ENCODE peak calls at places on chromosomes 6 and 20, in four cellular contexts. C is HepG2, N is Panc1, H is HCT116. O is an unnamed sample.

GRCh38 chr20:51386586-51386985 is 155.9 kb downstream of the NFATC2 start:
- DNase-seq in C (no peak), N (no peak), H (no peak), O (no peak)

GRCh38 chr6:118485601-118486550 is 62.2 kb upstream of the PLN start:
- DNase-seq in C (no peak), N (no peak), H (no peak), O (no peak)

GRCh38 chr20:43138061-43138860 is 51.4 kb downstream of the PTPRT start:
- DNase-seq in C (peak; percentile 21), N (no peak), H (no peak), O (no peak)

GRCh38 chr6:107690864-107691661 is 133.1 kb downstream of the SCML4 start:
- DNase-seq in C (no peak), N (no peak), H (no peak), O (no peak)

GRCh38 chr20:9838035-9838377 is 870 bp downstream of the PAK5 start:
- DNase-seq in C (no peak), N (no peak), H (no peak), O (no peak)

GRCh38 chr6:139539852-139540251 is 165.4 kb upstream of the CITED2 start:
- DNase-seq in C (peak; percentile 52), N (peak; percentile 85), H (peak; percentile 68), O (no peak)

GRCh38 chr6:121912905-121913304 is 477.5 kb downstream of the GJA1 start:
- DNase-seq in C (no peak), N (no peak), H (no peak), O (no peak)

GRCh38 chr6:149963212-149963461 is 606 bp upstream of the ULBP1 start:
- DNase-seq in C (no peak), N (peak; percentile 10), H (peak; percentile 66), O (peak; percentile 65)

GRCh38 chr20:3071266-3071609 is 182 bp upstream of the OXT start:
- DNase-seq in C (no peak), N (no peak), H (no peak), O (no peak)

GRCh38 chr6:131116755-131117360 is 18.4 kb upstream of the AKAP7 start:
- DNase-seq in C (peak; percentile 68), N (peak; percentile 28), H (peak; percentile 41), O (peak; percentile 39)

GRCh38 chr20:24149175-24149574 is 160.6 kb upstream of the GGTLC1 start:
- DNase-seq in C (no peak), N (no peak), H (no peak), O (no peak)

GRCh38 chr6:79180082-79180481 is 54.4 kb downstream of the HMGN3 start:
- DNase-seq in C (no peak), N (no peak), H (no peak), O (no peak)

GRCh38 chr6:163688971-163689370 is 274.5 kb downstream of the QKI start:
- DNase-seq in C (no peak), N (no peak), H (no peak), O (no peak)

GRCh38 chr6:154805288-154805911 is 72.2 kb downstream of the SCAF8 start:
- DNase-seq in C (peak; percentile 43), N (no peak), H (peak; percentile 31), O (peak; percentile 28)

GRCh38 chr6:132813173-132813856 is 1.1 kb upstream of the RPS12 start:
- DNase-seq in C (peak; percentile 57), N (no peak), H (no peak), O (peak; percentile 37)

GRCh38 chr20:54107600-54108393 is 37.4 kb upstream of the BCAS1 start:
- DNase-seq in C (peak; percentile 99), N (no peak), H (no peak), O (no peak)

GRCh38 chr6:89335164-89335563 is 17.4 kb downstream of the UBE2J1 start:
- DNase-seq in C (no peak), N (no peak), H (no peak), O (no peak)

GRCh38 chr6:40906759-40907158 is 132.3 kb downstream of the UNC5CL start:
- DNase-seq in C (no peak), N (peak; percentile 59), H (no peak), O (no peak)

GRCh38 chr20:11266571-11266970 is 592.8 kb upstream of the JAG1 start:
- DNase-seq in C (no peak), N (peak; percentile 22), H (no peak), O (no peak)

GRCh38 chr6:159979136-159979874 is 10.4 kb downstream of the IGF2R start:
- DNase-seq in C (peak; percentile 82), N (no peak), H (no peak), O (no peak)

GRCh38 chr20:56442381-56443365 is 25.8 kb upstream of the RTF2 start:
- DNase-seq in C (no peak), N (no peak), H (no peak), O (no peak)

GRCh38 chr20:47642118-47642517 is 140.4 kb downstream of the NCOA3 start:
- DNase-seq in C (no peak), N (no peak), H (no peak), O (no peak)
- TF ChIP-seq TCF7L2 in C (no peak), N (no peak), H (no peak), O (no peak)

GRCh38 chr6:43452896-43453295 is 2.5 kb downstream of the DLK2 start:
- DNase-seq in C (no peak), N (no peak), H (no peak), O (no peak)

GRCh38 chr6:43456737-43457126 is 1.4 kb upstream of the DLK2 start:
- DNase-seq in C (no peak), N (no peak), H (no peak), O (no peak)

GRCh38 chr6:43453831-43454230 is 1.5 kb downstream of the DLK2 start:
- DNase-seq in C (no peak), N (no peak), H (no peak), O (no peak)

GRCh38 chr6:43455034-43455747 is at the start of gene DLK2:
- DNase-seq in C (no peak), N (no peak), H (no peak), O (peak; percentile 88)

DNA sequence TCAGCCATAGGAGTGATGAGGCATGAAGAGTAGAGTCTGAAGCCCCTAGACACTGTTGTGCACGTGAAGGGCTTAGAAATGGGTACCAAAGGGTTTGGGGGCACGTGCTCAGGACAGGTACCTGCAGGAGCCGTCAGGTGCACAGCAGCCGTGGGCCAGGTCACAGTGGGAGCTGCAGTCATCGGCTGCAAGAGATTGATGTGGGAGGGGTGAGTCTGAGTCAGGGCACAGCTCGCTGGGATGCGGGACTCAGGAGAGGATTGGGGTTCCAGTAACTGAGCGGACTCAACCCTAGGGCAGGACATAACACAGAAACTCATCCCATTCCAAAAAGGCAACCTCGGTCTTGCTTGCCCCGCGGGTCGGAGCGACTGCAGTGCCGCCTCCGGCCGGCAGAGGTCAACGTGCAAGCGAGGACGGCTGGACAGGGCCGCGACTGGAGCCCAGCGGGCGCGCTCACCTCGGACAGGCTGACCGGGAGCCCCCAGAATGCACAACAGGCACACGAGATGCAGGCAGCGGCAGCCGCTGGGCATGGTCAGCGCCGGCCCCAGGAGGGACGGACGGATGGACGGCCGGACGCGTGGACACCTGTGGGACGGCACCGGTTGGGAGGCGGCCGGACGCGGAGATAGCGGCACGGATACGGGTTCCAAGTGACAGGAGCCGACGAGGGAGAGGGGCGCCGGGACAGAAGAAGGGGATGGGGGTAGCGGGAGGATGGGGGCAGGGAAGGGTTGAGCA is 886 bp downstream of the DLK2 start:
- DNase-seq in C (peak; percentile 67), N (no peak), H (peak; percentile 60), O (peak; percentile 90)
- TF ChIP-seq TCF7L2 in C (no peak), N (no peak), H (no peak), O (no peak)

GRCh38 chr6:34773906-34774305 is 16.6 kb downstream of the SNRPC start:
- DNase-seq in C (no peak), N (no peak), H (no peak), O (no peak)
- TF ChIP-seq TCF7L2 in C (no peak), N (no peak), H (no peak), O (no peak)

GRCh38 chr6:11392778-11393507 is 144.6 kb upstream of the TMEM170B start:
- DNase-seq in C (peak; percentile 100), N (no peak), H (no peak), O (no peak)
- TF ChIP-seq TCF7L2 in C (peak; percentile 93), N (no peak), H (peak; percentile 42), O (no peak)

GRCh38 chr6:54706844-54707243 is 139.7 kb upstream of the FAM83B start:
- DNase-seq in C (no peak), N (no peak), H (no peak), O (no peak)

GRCh38 chr6:54715990-54716389 is 130.6 kb upstream of the FAM83B start:
- DNase-seq in C (no peak), N (no peak), H (no peak), O (no peak)

DNA sequence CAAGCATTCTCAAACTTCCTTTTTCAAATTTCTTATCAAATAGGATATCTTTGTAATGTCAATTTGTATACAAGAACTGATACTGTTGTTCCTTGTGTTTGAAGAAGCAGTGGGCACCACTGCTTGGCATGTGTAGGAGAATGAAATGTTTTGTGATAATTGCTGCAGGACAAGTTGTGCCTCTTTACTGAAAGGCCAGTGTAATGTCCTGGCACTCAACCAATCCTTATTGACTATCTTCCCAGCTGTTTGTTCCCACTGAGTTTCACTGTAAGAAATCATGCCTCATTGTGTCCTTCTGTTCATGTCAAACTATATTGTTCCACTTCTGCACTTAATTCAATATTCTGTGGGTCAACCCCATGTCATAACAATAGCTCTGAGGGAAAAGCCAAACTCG is 136.1 kb upstream of the FAM83B start:
- DNase-seq in C (no peak), N (no peak), H (no peak), O (no peak)
- TF ChIP-seq TCF7L2 in C (no peak), N (no peak), H (no peak), O (no peak)

GRCh38 chr20:49831770-49832631 is 19.4 kb downstream of the SLC9A8 start:
- DNase-seq in C (no peak), N (no peak), H (no peak), O (no peak)

GRCh38 chr20:49835031-49835430 is 22.4 kb downstream of the SLC9A8 start:
- DNase-seq in C (no peak), N (no peak), H (no peak), O (no peak)

GRCh38 chr20:49833483-49833882 is 20.9 kb downstream of the SLC9A8 start:
- DNase-seq in C (no peak), N (no peak), H (no peak), O (no peak)

GRCh38 chr20:49831022-49831769 is 18.6 kb downstream of the SLC9A8 start:
- DNase-seq in C (peak; percentile 68), N (no peak), H (no peak), O (no peak)

DNA sequence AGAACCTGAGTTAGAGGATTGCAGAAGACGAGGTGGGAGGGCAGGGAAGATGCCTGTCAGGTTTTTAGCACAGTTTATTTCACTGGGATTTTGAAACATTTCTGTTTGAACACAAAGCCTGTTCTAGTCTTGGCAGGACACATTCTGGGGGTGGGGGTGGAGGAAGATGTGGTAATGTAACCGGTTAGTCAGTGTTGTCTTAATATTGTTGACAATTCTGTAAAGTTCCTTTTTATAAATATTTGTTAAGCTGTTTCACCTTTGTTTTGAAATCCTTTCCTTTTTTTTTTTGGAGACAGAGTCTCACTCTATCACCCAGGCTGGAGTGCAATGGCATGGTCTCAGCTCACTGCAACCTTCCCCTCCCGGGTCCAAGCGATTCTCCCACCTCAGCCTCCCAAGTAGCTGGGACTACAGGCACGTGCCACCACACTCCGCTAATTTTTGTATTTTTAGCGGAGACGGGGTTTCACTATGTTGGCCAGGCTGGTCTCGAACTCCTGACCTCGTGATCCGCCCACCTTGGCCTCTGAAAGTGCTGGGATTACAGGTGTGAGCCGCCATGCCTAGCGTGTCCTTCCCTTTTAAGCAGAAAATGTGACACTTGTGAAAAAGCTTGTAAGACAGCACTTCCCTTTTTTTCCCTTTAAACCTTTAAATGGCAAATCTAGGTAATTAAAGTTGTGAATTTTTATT is 20.2 kb downstream of the SLC9A8 start:
- DNase-seq in C (peak; percentile 70), N (no peak), H (no peak), O (no peak)
- TF ChIP-seq TCF7L2 in C (no peak), N (no peak), H (no peak), O (no peak)